ENCODE peak calls at places on chromosomes 1 and 21, in nine cellular contexts. F is Peyer's patch, I is HepG2, C is adrenal gland, S is spleen, T is A549, M is HCT116, X is esophagus squamous epithelium, D is IMR-90. E is an unnamed sample.

GRCh38 chr1:156444407-156445001 is 56.1 kb downstream of the MEF2D start:
- DNase-seq in F (no peak), I (peak; percentile 52), C (no peak), S (no peak), T (peak; percentile 52), M (peak; percentile 48), X (no peak), D (no peak), E (no peak)

GRCh38 chr1:57796609-57797008 is 372.7 kb upstream of the DAB1 start:
- DNase-seq in F (no peak), I (no peak), C (no peak), S (no peak), T (no peak), M (no peak), X (no peak), D (no peak), E (no peak)

GRCh38 chr1:68278221-68278620 is 45.9 kb upstream of the WLS start:
- DNase-seq in F (no peak), I (no peak), C (no peak), S (no peak), T (no peak), M (no peak), X (no peak), D (no peak), E (no peak)

GRCh38 chr1:145983206-145983675 is 13.1 kb downstream of the TXNIP start:
- DNase-seq in F (peak; percentile 20), I (no peak), C (no peak), S (no peak), T (no peak), M (no peak), X (no peak), D (no peak), E (no peak)

GRCh38 chr1:98133151-98133550 is 212.3 kb upstream of the DPYD start:
- DNase-seq in F (no peak), I (no peak), C (no peak), S (no peak), T (no peak), M (no peak), X (no peak), D (no peak), E (no peak)

GRCh38 chr1:219247441-219247840 is 73.8 kb downstream of the LYPLAL1 start:
- DNase-seq in F (no peak), I (no peak), C (no peak), S (no peak), T (no peak), M (no peak), X (no peak), D (peak; percentile 74), E (no peak)

GRCh38 chr1:14970115-14970798 is 183.3 kb upstream of the TMEM51 start:
- DNase-seq in F (no peak), I (peak; percentile 72), C (peak; percentile 95), S (no peak), T (peak; percentile 52), M (peak; percentile 76), X (no peak), D (peak; percentile 87), E (no peak)

GRCh38 chr21:38171723-38172344 is 85.0 kb upstream of the KCNJ15 start:
- DNase-seq in F (no peak), I (no peak), C (peak; percentile 26), S (no peak), T (no peak), M (no peak), X (no peak), D (peak; percentile 45), E (no peak)

GRCh38 chr1:16173447-16174260 is 17.8 kb upstream of the EPHA2 start:
- DNase-seq in F (no peak), I (no peak), C (peak; percentile 80), S (no peak), T (no peak), M (peak; percentile 94), X (no peak), D (peak; percentile 50), E (no peak)

GRCh38 chr1:157105988-157106812 is 6.6 kb upstream of the ETV3L start:
- DNase-seq in F (peak; percentile 31), I (no peak), C (peak; percentile 36), S (peak; percentile 79), T (peak; percentile 67), M (no peak), X (no peak), D (peak; percentile 97), E (no peak)

GRCh38 chr1:109885589-109885988 is 25.1 kb upstream of the CSF1 start:
- DNase-seq in F (no peak), I (no peak), C (peak; percentile 79), S (no peak), T (no peak), M (no peak), X (no peak), D (no peak), E (no peak)

GRCh38 chr1:42529724-42530161 is 66.7 kb downstream of the CCDC30 start:
- DNase-seq in F (no peak), I (no peak), C (no peak), S (no peak), T (no peak), M (no peak), X (no peak), D (peak; percentile 72), E (no peak)

GRCh38 chr1:86913896-86914634 is at the start of gene SELENOF:
- DNase-seq in F (peak; percentile 98), I (peak; percentile 99), C (peak; percentile 100), S (peak; percentile 94), T (peak; percentile 91), M (peak; percentile 100), X (peak; percentile 96), D (peak; percentile 100), E (peak; percentile 99)

GRCh38 chr1:86916752-86917151 is 2.3 kb downstream of the HS2ST1 start:
- DNase-seq in F (no peak), I (no peak), C (no peak), S (no peak), T (no peak), M (no peak), X (no peak), D (no peak), E (no peak)

GRCh38 chr1:86915737-86916235 is 1.4 kb downstream of the HS2ST1 start:
- DNase-seq in F (no peak), I (peak; percentile 52), C (no peak), S (no peak), T (no peak), M (no peak), X (no peak), D (no peak), E (no peak)

GRCh38 chr1:86914635-86914997 is at the start of gene HS2ST1:
- DNase-seq in F (no peak), I (no peak), C (no peak), S (peak; percentile 98), T (peak; percentile 17), M (no peak), X (no peak), D (no peak), E (no peak)

GRCh38 chr1:86914998-86915736 is 732 bp downstream of the HS2ST1 start:
- DNase-seq in F (peak; percentile 52), I (peak; percentile 53), C (peak; percentile 71), S (peak; percentile 86), T (peak; percentile 18), M (no peak), X (no peak), D (peak; percentile 53), E (peak; percentile 88)
- TF ChIP-seq POLR2A in F (no peak), I (peak; percentile 60), C (no peak), S (peak; percentile 26), T (no peak), M (no peak), X (no peak), D (no peak), E (no peak)

DNA sequence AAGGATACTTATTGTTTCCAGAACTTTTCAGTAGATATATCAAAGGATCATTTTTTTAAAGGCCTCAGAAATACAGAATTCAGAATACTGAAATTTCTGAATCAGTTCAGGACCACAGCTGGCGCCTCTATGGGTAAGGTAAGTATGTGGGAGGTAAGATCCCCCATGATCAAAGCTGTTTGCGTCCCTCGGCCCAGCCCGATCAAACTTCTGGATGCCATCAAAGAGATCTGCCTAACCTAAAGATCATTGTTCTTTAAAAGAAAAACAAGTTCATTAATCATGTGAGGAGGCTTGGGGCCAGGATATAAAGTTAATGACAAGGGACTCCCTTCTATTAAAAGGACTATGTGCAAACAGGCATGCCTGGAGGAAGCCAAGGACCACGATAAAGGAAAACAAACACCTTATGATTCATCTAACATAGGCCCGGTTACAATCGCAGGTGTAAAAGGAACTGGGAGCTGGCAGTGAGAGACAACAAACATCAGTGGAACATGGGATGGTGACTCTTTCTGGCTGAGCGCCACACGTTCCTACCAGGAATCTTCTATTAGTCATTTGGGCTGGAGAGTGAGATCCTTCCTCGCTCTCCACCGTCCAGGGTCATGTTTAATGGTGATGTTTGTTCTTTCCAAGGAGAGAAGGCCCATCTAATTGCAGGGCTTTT is 2.8 kb upstream of the BACE2 start:
- DNase-seq in F (no peak), I (peak; percentile 5), C (peak; percentile 72), S (no peak), T (peak; percentile 43), M (no peak), X (no peak), D (peak; percentile 58), E (no peak)
- TF ChIP-seq CTCF in F (no peak), I (no peak), C (no peak), S (no peak), T (no peak), M (no peak), X (no peak), D (no peak), E (no peak)

DNA sequence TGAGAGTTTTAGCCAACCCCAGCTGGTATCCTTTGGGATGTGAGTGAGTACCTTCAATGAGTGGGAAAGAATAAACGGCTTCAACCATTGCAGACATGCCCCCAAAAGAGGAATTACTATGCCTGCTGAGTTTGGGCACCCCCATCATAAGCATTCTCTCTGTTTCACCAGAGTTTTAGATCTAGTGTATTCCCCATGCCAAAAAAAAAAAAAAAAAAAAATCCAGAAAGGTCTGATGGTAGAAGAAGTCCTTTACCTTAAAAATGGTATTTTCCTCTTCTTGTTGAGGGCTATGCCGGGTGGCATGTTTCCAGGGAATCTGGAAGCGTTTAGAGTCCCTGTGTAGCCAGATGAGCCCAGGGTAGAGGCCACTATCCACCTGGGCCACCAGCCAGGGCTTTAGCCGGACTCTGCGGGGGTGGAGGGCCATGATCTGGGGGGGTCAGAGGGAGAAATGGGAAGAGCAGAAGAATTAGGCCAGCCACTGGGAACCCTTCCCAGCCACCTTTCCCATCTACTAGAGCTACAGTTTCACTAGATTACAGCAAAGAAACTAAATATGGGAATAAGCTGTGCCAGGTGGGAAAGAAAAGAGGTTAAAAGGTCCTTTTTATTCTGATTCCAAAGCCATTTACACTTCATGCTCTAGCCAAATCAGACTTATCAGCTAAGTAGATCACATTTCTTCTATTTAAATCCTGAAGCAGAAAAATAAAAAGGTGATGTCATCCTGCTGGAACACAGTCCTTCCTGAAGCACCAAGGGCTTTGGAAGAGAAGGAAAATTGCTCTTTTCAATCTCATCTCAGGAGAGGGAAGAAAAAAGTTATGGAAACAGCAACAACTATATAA is 4.7 kb downstream of the IRF6 start:
- DNase-seq in F (no peak), I (no peak), C (peak; percentile 51), S (no peak), T (no peak), M (no peak), X (no peak), D (peak; percentile 42), E (no peak)
- H3K27ac ChIP-seq in F (no peak overlapping the region), I (no peak overlapping the region), C (no peak overlapping the region), S (no peak overlapping the region), T (no peak overlapping the region), M (no peak overlapping the region), X (no peak overlapping the region), D (no peak overlapping the region), E (no peak overlapping the region)

GRCh38 chr1:201542166-201543045 is 3.5 kb downstream of the NAV1 start:
- DNase-seq in F (no peak), I (no peak), C (no peak), S (no peak), T (no peak), M (no peak), X (no peak), D (peak; percentile 84), E (no peak)
- TF ChIP-seq POLR2A in F (no peak), I (no peak), C (no peak), S (no peak), T (no peak), M (no peak), X (no peak), D (peak; percentile 28), E (no peak)